ENCODE peak calls at places on chromosomes 16 and 17, in seven cellular contexts. F is progenitor cell of endocrine pancreas, J is PC-9, L is tibial nerve, U is MCF 10A, N is NB4, M is activated T-helper 1 cell treated with Interleukin-2 at 50 U/mL for 16 hours. A is an unnamed sample.

GRCh38 chr16:468072-468821 is 42.8 kb downstream of the RAB11FIP3 start:
- DNase-seq in F (no peak), J (no peak), L (no peak), U (no peak), N (no peak), M (no peak), A (no peak)

GRCh38 chr17:72693956-72694355 is 398.5 kb downstream of the SLC39A11 start:
- DNase-seq in F (no peak), J (no peak), L (no peak), U (no peak), N (no peak), M (no peak), A (no peak)

GRCh38 chr17:66533572-66533971 is 231.2 kb downstream of the PRKCA start:
- DNase-seq in F (peak; percentile 14), J (no peak), L (no peak), U (no peak), N (peak; percentile 56), M (no peak), A (no peak)

GRCh38 chr17:18966831-18967624 is 15.1 kb downstream of the SLC5A10 start:
- DNase-seq in F (no peak), J (no peak), L (no peak), U (no peak), N (no peak), M (no peak), A (no peak)

GRCh38 chr17:75430159-75430748 is 24.8 kb upstream of the GRB2 start:
- DNase-seq in F (peak; percentile 16), J (no peak), L (no peak), U (no peak), N (no peak), M (no peak), A (peak; percentile 51)

GRCh38 chr16:71431176-71431575 is 10.7 kb downstream of the TLE7 start:
- DNase-seq in F (no peak), J (no peak), L (no peak), U (no peak), N (no peak), M (no peak), A (no peak)

GRCh38 chr17:16052486-16052885 is 52.9 kb downstream of the TTC19 start:
- DNase-seq in F (no peak), J (no peak), L (no peak), U (no peak), N (no peak), M (no peak), A (no peak)

GRCh38 chr16:88415381-88416323 is 32.9 kb downstream of the ZNF469 start:
- DNase-seq in F (no peak), J (no peak), L (no peak), U (no peak), N (no peak), M (no peak), A (no peak)

GRCh38 chr16:60087530-60087929 is 1353.4 kb upstream of the GOT2 start:
- DNase-seq in F (no peak), J (no peak), L (no peak), U (no peak), N (no peak), M (no peak), A (no peak)

GRCh38 chr17:13044713-13045112 is 26.9 kb upstream of the ELAC2 start:
- DNase-seq in F (no peak), J (no peak), L (no peak), U (no peak), N (no peak), M (no peak), A (no peak)

GRCh38 chr16:73172621-73173312 is 124.8 kb upstream of the ZFHX3 start:
- DNase-seq in F (no peak), J (no peak), L (peak; percentile 83), U (peak; percentile 87), N (no peak), M (no peak), A (no peak)